ENCODE peak calls at places on chromosomes 13 and 19, in four cellular contexts. L, X, H and W are unnamed samples.
A peak's percentile ranks its signal among the peaks of the same experiment; 100 is the strongest.

GRCh38 chr13:43154083-43154739 is 130.8 kb downstream of the DNAJC15 start:
- DNase-seq in L (peak; percentile 82), X (no peak), H (no peak), W (peak; percentile 18)

GRCh38 chr19:19338082-19338481 is 17.5 kb downstream of the MAU2 start:
- DNase-seq in L (no peak), X (no peak), H (no peak), W (peak; percentile 34)

GRCh38 chr19:6012416-6013170 is 34.7 kb upstream of the RANBP3 start:
- DNase-seq in L (no peak), X (no peak), H (no peak), W (no peak)

GRCh38 chr19:55304279-55304978 is 20.6 kb downstream of the BRSK1 start:
- DNase-seq in L (peak; percentile 53), X (peak; percentile 71), H (peak; percentile 58), W (peak; percentile 54)

GRCh38 chr19:1027020-1027952 is 878 bp downstream of the CNN2 start:
- DNase-seq in L (no peak), X (peak; percentile 67), H (peak; percentile 53), W (no peak)

GRCh38 chr13:110328509-110328908 is 21.4 kb downstream of the COL4A2 start:
- DNase-seq in L (no peak), X (no peak), H (no peak), W (no peak)

GRCh38 chr13:23915308-23915707 is 18.0 kb upstream of the C1QTNF9B start:
- DNase-seq in L (no peak), X (no peak), H (no peak), W (peak; percentile 83)

GRCh38 chr19:6911523-6911922 is 24.1 kb downstream of the ADGRE1 start:
- DNase-seq in L (no peak), X (no peak), H (no peak), W (no peak)

GRCh38 chr19:56765107-56765506 is 75.4 kb downstream of the PEG3 start:
- DNase-seq in L (no peak), X (no peak), H (no peak), W (no peak)

GRCh38 chr13:51823861-51824260 is 19.9 kb upstream of the DHRS12 start:
- DNase-seq in L (no peak), X (no peak), H (no peak), W (no peak)

GRCh38 chr13:113742000-113742441 is 17.0 kb upstream of the TMEM255B start:
- DNase-seq in L (peak; percentile 66), X (peak; percentile 98), H (peak; percentile 79), W (peak; percentile 67)

GRCh38 chr13:79447141-79447540 is 33.8 kb upstream of the NDFIP2 start:
- DNase-seq in L (no peak), X (no peak), H (no peak), W (no peak)

GRCh38 chr19:52170863-52171320 is 529 bp downstream of the ZNF836 start:
- DNase-seq in L (no peak), X (peak; percentile 8), H (no peak), W (no peak)

GRCh38 chr13:85313761-85314503 is 485.3 kb downstream of the SLITRK6 start:
- DNase-seq in L (no peak), X (no peak), H (peak; percentile 93), W (peak; percentile 78)

GRCh38 chr13:57063007-57063406 is 77.7 kb upstream of the PRR20A start:
- DNase-seq in L (no peak), X (no peak), H (no peak), W (no peak)

GRCh38 chr13:112679381-112679780 is 10.5 kb upstream of the ATP11A start:
- DNase-seq in L (no peak), X (no peak), H (no peak), W (no peak)

GRCh38 chr19:35451278-35452096 is 3.4 kb downstream of the FFAR2 start:
- DNase-seq in L (no peak), X (no peak), H (no peak), W (no peak)

GRCh38 chr13:100860866-100861265 is 186.3 kb upstream of the TMTC4 start:
- DNase-seq in L (no peak), X (no peak), H (no peak), W (no peak)

GRCh38 chr19:51783373-51783772 is 11.6 kb upstream of the FPR3 start:
- DNase-seq in L (peak; percentile 54), X (peak; percentile 84), H (peak; percentile 52), W (peak; percentile 72)

GRCh38 chr19:57363734-57364181 is 407 bp downstream of the TRAPPC2B start:
- DNase-seq in L (peak; percentile 10), X (peak; percentile 2), H (peak; percentile 30), W (no peak)

GRCh38 chr19:49678970-49679831 is 2.1 kb downstream of the PRMT1 start:
- DNase-seq in L (no peak), X (no peak), H (no peak), W (peak; percentile 32)

GRCh38 chr13:33710924-33711323 is 107.0 kb upstream of the RFC3 start:
- DNase-seq in L (no peak), X (no peak), H (no peak), W (no peak)

GRCh38 chr13:39451301-39451700 is 151.7 kb downstream of the LHFPL6 start:
- DNase-seq in L (peak; percentile 68), X (peak; percentile 85), H (no peak), W (no peak)

GRCh38 chr13:60329221-60329983 is 67.6 kb upstream of the TDRD3 start:
- DNase-seq in L (peak; percentile 54), X (peak; percentile 60), H (peak; percentile 47), W (peak; percentile 35)

GRCh38 chr19:18137242-18137641 is 15.7 kb upstream of the PIK3R2 start:
- DNase-seq in L (no peak), X (no peak), H (no peak), W (no peak)

GRCh38 chr19:38273499-38273898 is 9.1 kb downstream of the SPINT2 start:
- DNase-seq in L (no peak), X (no peak), H (no peak), W (no peak)

GRCh38 chr13:86585826-86586225 is 786.6 kb upstream of the SLITRK6 start:
- DNase-seq in L (peak; percentile 97), X (no peak), H (no peak), W (peak; percentile 10)

GRCh38 chr13:35763805-35764170 is 287.3 kb upstream of the MAB21L1 start:
- DNase-seq in L (no peak), X (no peak), H (no peak), W (no peak)

GRCh38 chr13:28631792-28632191 is 27.1 kb upstream of the POMP start:
- DNase-seq in L (no peak), X (no peak), H (peak; percentile 36), W (no peak)

GRCh38 chr13:99228737-99229691 is 28.4 kb downstream of the UBAC2 start:
- DNase-seq in L (peak; percentile 29), X (peak; percentile 85), H (peak; percentile 86), W (peak; percentile 78)

GRCh38 chr19:29260477-29261317 is 47.7 kb upstream of the UQCRFS1 start:
- DNase-seq in L (peak; percentile 1), X (peak; percentile 62), H (peak; percentile 48), W (no peak)

GRCh38 chr19:18904334-18905057 is 8.5 kb upstream of the CERS1 start:
- DNase-seq in L (no peak), X (no peak), H (no peak), W (no peak)

GRCh38 chr13:40247845-40248244 is 418.6 kb downstream of the FOXO1 start:
- DNase-seq in L (peak; percentile 86), X (no peak), H (no peak), W (peak; percentile 22)